ENCODE peak calls at places on chromosomes 2 and 18, in six cellular contexts. Z, I, L, V, F and A are unnamed samples.

GRCh38 chr2:168526641-168527040 is 70.6 kb downstream of the CERS6 start:
- DNase-seq in Z (no peak), I (peak; percentile 61), L (no peak), V (no peak), F (no peak), A (no peak)

GRCh38 chr2:231600619-231601355 is 8.1 kb downstream of the TEX44 start:
- DNase-seq in Z (no peak), I (no peak), L (no peak), V (no peak), F (no peak), A (no peak)

GRCh38 chr2:127650041-127650784 is 4.3 kb downstream of the GPR17 start:
- DNase-seq in Z (no peak), I (no peak), L (no peak), V (no peak), F (peak; percentile 36), A (no peak)

GRCh38 chr2:11901351-11902069 is 155.1 kb downstream of the LPIN1 start:
- DNase-seq in Z (no peak), I (no peak), L (peak; percentile 76), V (no peak), F (no peak), A (no peak)

GRCh38 chr2:170142502-170142901 is 35.4 kb upstream of the MYO3B start:
- DNase-seq in Z (no peak), I (no peak), L (no peak), V (no peak), F (no peak), A (no peak)

GRCh38 chr18:74994502-74995403 is 214.2 kb downstream of the PTGR3 start:
- DNase-seq in Z (no peak), I (no peak), L (no peak), V (no peak), F (no peak), A (peak; percentile 38)

GRCh38 chr2:40554665-40555294 is 102.9 kb upstream of the SLC8A1 start:
- DNase-seq in Z (peak; percentile 67), I (peak; percentile 95), L (peak; percentile 27), V (peak; percentile 79), F (peak; percentile 56), A (peak; percentile 64)

GRCh38 chr2:80326214-80326613 is 21.7 kb upstream of the LRRTM1 start:
- DNase-seq in Z (peak; percentile 13), I (no peak), L (peak; percentile 12), V (no peak), F (peak; percentile 18), A (no peak)

GRCh38 chr2:46076251-46076650 is 221.0 kb upstream of the EPAS1 start:
- DNase-seq in Z (no peak), I (no peak), L (no peak), V (no peak), F (no peak), A (no peak)

GRCh38 chr2:46077522-46078062 is 219.6 kb upstream of the EPAS1 start:
- DNase-seq in Z (no peak), I (no peak), L (no peak), V (no peak), F (no peak), A (no peak)

GRCh38 chr2:46075848-46076247 is 221.4 kb upstream of the EPAS1 start:
- DNase-seq in Z (no peak), I (no peak), L (no peak), V (no peak), F (no peak), A (no peak)

GRCh38 chr2:46082531-46083485 is 214.4 kb upstream of the EPAS1 start:
- DNase-seq in Z (no peak), I (no peak), L (no peak), V (no peak), F (no peak), A (peak; percentile 23)

DNA sequence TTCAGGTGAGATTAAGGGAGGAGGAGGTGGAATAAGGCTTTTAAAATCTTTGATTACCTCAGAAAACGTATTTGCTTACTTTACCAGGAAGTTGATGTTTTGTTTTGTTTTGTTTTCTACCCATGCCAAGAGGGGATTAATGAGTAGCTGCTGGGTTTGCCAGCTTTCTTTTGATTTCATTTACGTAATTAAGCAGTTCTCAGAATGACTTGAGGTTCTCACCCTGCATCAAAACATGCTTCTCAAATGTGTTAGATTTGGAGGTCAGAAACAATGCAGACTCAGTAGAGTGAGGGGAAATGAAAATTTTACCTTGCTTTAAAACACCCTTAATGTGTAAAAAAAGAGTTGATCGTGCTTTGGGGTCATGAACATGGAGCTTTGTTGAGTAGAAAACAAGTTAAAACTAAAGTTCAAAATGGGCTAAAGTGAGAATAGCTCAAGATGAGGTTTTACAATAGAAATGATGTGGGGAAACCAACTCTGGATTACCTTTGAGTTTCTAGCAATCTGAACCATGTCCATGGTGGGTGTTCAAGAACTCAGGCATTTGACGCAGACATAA is 217.1 kb upstream of the EPAS1 start:
- DNase-seq in Z (no peak), I (no peak), L (no peak), V (no peak), F (no peak), A (no peak)
- TF ChIP-seq EP300 in Z (no peak), I (no peak), L (no peak), V (no peak), F (no peak), A (no peak)

GRCh38 chr2:66827851-66828250 is 392.9 kb downstream of the MEIS1 start:
- DNase-seq in Z (no peak), I (no peak), L (no peak), V (no peak), F (no peak), A (no peak)

GRCh38 chr2:66834859-66835258 is 399.9 kb downstream of the MEIS1 start:
- DNase-seq in Z (no peak), I (no peak), L (no peak), V (no peak), F (no peak), A (no peak)

GRCh38 chr2:66833036-66833435 is 398.1 kb downstream of the MEIS1 start:
- DNase-seq in Z (no peak), I (no peak), L (no peak), V (no peak), F (no peak), A (no peak)

GRCh38 chr2:66830881-66831280 is 396.0 kb downstream of the MEIS1 start:
- DNase-seq in Z (no peak), I (no peak), L (no peak), V (no peak), F (no peak), A (no peak)

DNA sequence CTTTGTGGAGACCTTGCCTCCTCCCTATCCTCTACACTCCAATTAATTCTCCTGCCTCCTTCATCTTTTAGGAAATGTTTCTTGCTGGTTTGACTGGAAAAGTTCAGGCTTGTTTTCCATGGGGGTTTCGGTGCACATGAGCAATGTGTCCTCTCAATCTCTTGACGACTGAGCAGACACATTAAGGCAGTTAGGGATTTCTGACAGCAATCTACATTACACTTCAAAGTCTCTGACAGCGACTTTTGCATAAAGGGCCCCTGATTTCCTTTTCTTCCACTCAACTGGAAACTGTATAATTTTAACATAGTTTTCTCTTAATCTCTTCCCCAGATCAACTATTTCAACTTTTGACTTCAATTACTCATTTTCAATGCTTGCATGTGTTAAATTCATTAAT is 394.0 kb downstream of the MEIS1 start:
- DNase-seq in Z (no peak), I (no peak), L (no peak), V (no peak), F (no peak), A (no peak)
- TF ChIP-seq EP300 in Z (no peak), I (no peak), L (no peak), V (no peak), F (no peak), A (no peak)

GRCh38 chr2:85583667-85584353 is 421 bp upstream of the VAMP5 start:
- DNase-seq in Z (no peak), I (no peak), L (no peak), V (no peak), F (peak; percentile 73), A (no peak)

GRCh38 chr2:85588218-85589044 is 4.2 kb downstream of the VAMP5 start:
- DNase-seq in Z (no peak), I (no peak), L (peak; percentile 36), V (no peak), F (no peak), A (no peak)

GRCh38 chr2:85584354-85584856 is at the start of gene VAMP5:
- DNase-seq in Z (no peak), I (no peak), L (no peak), V (no peak), F (peak; percentile 79), A (peak; percentile 51)

GRCh38 chr2:85584857-85585780 is 888 bp downstream of the VAMP5 start:
- DNase-seq in Z (peak; percentile 72), I (no peak), L (peak; percentile 65), V (no peak), F (peak; percentile 96), A (peak; percentile 54)

GRCh38 chr2:85585781-85586105 is 1.5 kb downstream of the VAMP5 start:
- DNase-seq in Z (no peak), I (no peak), L (no peak), V (no peak), F (no peak), A (no peak)
- TF ChIP-seq EP300 in Z (no peak), I (no peak), L (no peak), V (no peak), F (no peak), A (no peak)

GRCh38 chr2:10812362-10813084 is at the start of gene PDIA6:
- DNase-seq in Z (peak; percentile 97), I (peak; percentile 98), L (peak; percentile 98), V (peak; percentile 97), F (peak; percentile 94), A (peak; percentile 98)
- TF ChIP-seq EP300 in Z (no peak), I (no peak), L (no peak), V (no peak), F (no peak), A (no peak)

DNA sequence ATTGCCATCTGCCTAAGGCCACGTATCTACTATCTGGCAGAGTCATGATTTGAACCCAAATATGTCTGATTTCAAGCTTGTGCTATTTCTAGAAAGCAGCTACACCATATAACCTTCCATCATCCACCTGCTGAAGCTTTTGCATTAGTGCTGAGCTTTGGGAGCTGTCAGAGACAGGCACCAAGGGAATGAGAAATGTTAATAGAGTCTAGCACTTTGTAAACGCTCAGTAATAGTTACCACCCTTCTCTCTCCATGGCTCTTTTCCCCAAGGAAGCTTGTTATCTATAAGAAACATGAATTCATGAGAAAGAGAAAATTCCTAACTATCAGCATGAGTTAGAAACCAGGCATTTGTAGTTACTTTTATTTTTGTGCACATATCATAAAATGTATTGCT is 151.5 kb downstream of the CPS1 start:
- DNase-seq in Z (no peak), I (no peak), L (no peak), V (no peak), F (no peak), A (no peak)
- TF ChIP-seq EP300 in Z (no peak), I (no peak), L (no peak), V (no peak), F (no peak), A (no peak)

GRCh38 chr2:45715601-45716379 is 64.3 kb downstream of the PRKCE start:
- DNase-seq in Z (no peak), I (no peak), L (no peak), V (no peak), F (no peak), A (no peak)
- TF ChIP-seq EP300 in Z (no peak), I (no peak), L (no peak), V (no peak), F (no peak), A (no peak)